ENCODE peak calls at places on chromosomes 4 and X, in four cellular contexts. One of them, this sample, is unnamed.
A peak's percentile ranks its signal among the peaks of the same experiment; 100 is the strongest.

GRCh38 chr4:38670061-38670894 is 6.3 kb downstream of the KLF3 start:
- DNase-seq in sigmoid colon: no peak
- DNase-seq in fibroblast of lung: no peak
- DNase-seq in CD8-positive, alpha-beta T cell: no peak
- DNase-seq in this sample: no peak

GRCh38 chrX:18210470-18210869 is 10.2 kb downstream of the BEND2 start:
- DNase-seq in sigmoid colon: no peak
- DNase-seq in CD8-positive, alpha-beta T cell: no peak
- DNase-seq in fibroblast of lung: peak; percentile 53
- DNase-seq in this sample: no peak

GRCh38 chrX:21479695-21480280 is 105.6 kb downstream of the CNKSR2 start:
- DNase-seq in sigmoid colon: no peak
- DNase-seq in fibroblast of lung: peak; percentile 67
- DNase-seq in CD8-positive, alpha-beta T cell: no peak
- DNase-seq in this sample: peak; percentile 43

GRCh38 chrX:25873196-25873595 is 264.9 kb upstream of the MAGEB18 start:
- DNase-seq in fibroblast of lung: peak; percentile 45
- DNase-seq in CD8-positive, alpha-beta T cell: no peak
- DNase-seq in sigmoid colon: no peak
- DNase-seq in this sample: no peak

GRCh38 chr4:101160792-101161592 is 186.3 kb downstream of the PPP3CA start:
- DNase-seq in sigmoid colon: no peak
- DNase-seq in CD8-positive, alpha-beta T cell: no peak
- DNase-seq in fibroblast of lung: no peak
- DNase-seq in this sample: no peak

GRCh38 chr4:121253961-121254360 is 89.8 kb upstream of the TNIP3 start:
- DNase-seq in CD8-positive, alpha-beta T cell: peak; percentile 23
- DNase-seq in fibroblast of lung: no peak
- DNase-seq in sigmoid colon: no peak
- DNase-seq in this sample: no peak

GRCh38 chr4:54227261-54228063 is 1.6 kb upstream of the PDGFRA start:
- DNase-seq in sigmoid colon: peak; percentile 72
- DNase-seq in CD8-positive, alpha-beta T cell: no peak
- DNase-seq in fibroblast of lung: peak; percentile 86
- DNase-seq in this sample: no peak

GRCh38 chr4:47469951-47470350 is 6.4 kb upstream of the COMMD8 start:
- DNase-seq in CD8-positive, alpha-beta T cell: no peak
- DNase-seq in fibroblast of lung: no peak
- DNase-seq in sigmoid colon: no peak
- DNase-seq in this sample: no peak

GRCh38 chr4:89754531-89754930 is 82.4 kb downstream of the SNCA start:
- DNase-seq in sigmoid colon: no peak
- DNase-seq in CD8-positive, alpha-beta T cell: no peak
- DNase-seq in fibroblast of lung: peak; percentile 3
- DNase-seq in this sample: no peak

GRCh38 chr4:16636911-16637630 is 261.4 kb downstream of the LDB2 start:
- DNase-seq in CD8-positive, alpha-beta T cell: no peak
- DNase-seq in fibroblast of lung: no peak
- DNase-seq in sigmoid colon: no peak
- DNase-seq in this sample: no peak

GRCh38 chr4:32037391-32037790 is 1317.2 kb downstream of the PCDH7 start:
- DNase-seq in fibroblast of lung: no peak
- DNase-seq in CD8-positive, alpha-beta T cell: no peak
- DNase-seq in sigmoid colon: no peak
- DNase-seq in this sample: no peak

GRCh38 chr4:32042486-32042885 is 1322.3 kb downstream of the PCDH7 start:
- DNase-seq in sigmoid colon: no peak
- DNase-seq in fibroblast of lung: no peak
- DNase-seq in CD8-positive, alpha-beta T cell: no peak
- DNase-seq in this sample: no peak
- TF ChIP-seq CTCF in sigmoid colon: no peak
- TF ChIP-seq CTCF in fibroblast of lung: no peak
- TF ChIP-seq CTCF in CD8-positive, alpha-beta T cell: no peak
- TF ChIP-seq CTCF in this sample: no peak

GRCh38 chrX:66019310-66019652 is 20.6 kb downstream of the VSIG4 start:
- DNase-seq in sigmoid colon: no peak
- DNase-seq in fibroblast of lung: no peak
- DNase-seq in CD8-positive, alpha-beta T cell: no peak
- DNase-seq in this sample: no peak
- H3K4me1 ChIP-seq in sigmoid colon: no peaks in the 10 kb centered on the region
- H3K4me1 ChIP-seq in fibroblast of lung: no peaks in the 10 kb centered on the region
- H3K4me1 ChIP-seq in CD8-positive, alpha-beta T cell: peaks cover 47% of the 10 kb centered on the region
- H3K4me1 ChIP-seq in this sample: no peaks in the 10 kb centered on the region

DNA sequence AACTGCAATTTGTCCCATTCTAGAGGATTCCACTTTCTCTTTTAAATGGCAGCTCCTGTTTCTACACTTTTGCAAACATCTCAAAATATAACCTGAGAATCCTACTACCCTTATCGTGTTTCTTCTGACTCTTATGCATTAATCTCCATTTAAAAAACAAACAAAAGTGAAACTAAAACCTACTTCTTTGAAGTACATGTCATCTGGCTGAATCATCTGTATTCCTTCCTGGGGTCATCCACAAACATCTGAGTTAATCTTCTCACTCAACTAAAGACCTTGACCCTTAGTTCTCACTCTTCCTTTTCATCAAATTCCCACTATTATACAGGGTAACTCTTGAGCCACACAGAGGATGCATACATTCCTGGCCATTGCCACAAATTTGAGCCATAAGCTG is 584.8 kb downstream of the PPARGC1A start:
- DNase-seq in fibroblast of lung: peak; percentile 18
- DNase-seq in CD8-positive, alpha-beta T cell: no peak
- DNase-seq in sigmoid colon: no peak
- DNase-seq in this sample: no peak
- H3K4me3 ChIP-seq in fibroblast of lung: no peak overlapping the region
- H3K4me3 ChIP-seq in CD8-positive, alpha-beta T cell: no peak overlapping the region
- H3K4me3 ChIP-seq in sigmoid colon: no peak overlapping the region
- H3K4me3 ChIP-seq in this sample: no peak overlapping the region

GRCh38 chr4:175536852-175537453 is 275.1 kb downstream of the GPM6A start:
- DNase-seq in CD8-positive, alpha-beta T cell: no peak
- DNase-seq in fibroblast of lung: peak; percentile 74
- DNase-seq in sigmoid colon: no peak
- DNase-seq in this sample: no peak
- TF ChIP-seq CTCF in CD8-positive, alpha-beta T cell: no peak
- TF ChIP-seq CTCF in fibroblast of lung: peak; percentile 22
- TF ChIP-seq CTCF in sigmoid colon: no peak
- TF ChIP-seq CTCF in this sample: peak; percentile 66

GRCh38 chr4:40303751-40304150 is 31.4 kb upstream of the CHRNA9 start:
- DNase-seq in fibroblast of lung: no peak
- DNase-seq in sigmoid colon: no peak
- DNase-seq in CD8-positive, alpha-beta T cell: no peak
- DNase-seq in this sample: no peak
- H3K4me1 ChIP-seq in fibroblast of lung: no peaks in the 10 kb centered on the region
- H3K4me1 ChIP-seq in sigmoid colon: no peaks in the 10 kb centered on the region
- H3K4me1 ChIP-seq in CD8-positive, alpha-beta T cell: peaks cover 94% of the 10 kb centered on the region
- H3K4me1 ChIP-seq in this sample: no peaks in the 10 kb centered on the region

This sample was measured in BE2C.